ENCODE peak calls at places on chromosomes 11 and 22, in four cellular contexts. J is IMR-90, K is H9, L is H1. M is an unnamed sample.
A peak's percentile ranks its signal among the peaks of the same experiment; 100 is the strongest.

GRCh38 chr11:2156416-2157182 is 4.4 kb downstream of the INS start:
- DNase-seq in J (peak; percentile 26), K (peak; percentile 81), L (peak; percentile 97), M (peak; percentile 54)

GRCh38 chr22:42816339-42816738 is 40.7 kb downstream of the ARFGAP3 start:
- DNase-seq in J (no peak), K (no peak), L (peak; percentile 14), M (no peak)

GRCh38 chr22:49006207-49007012 is 821.3 kb downstream of the BRD1 start:
- DNase-seq in J (no peak), K (peak; percentile 12), L (peak; percentile 23), M (no peak)

GRCh38 chr11:123129920-123130319 is 65.1 kb downstream of the CLMP start:
- DNase-seq in J (peak; percentile 92), K (no peak), L (no peak), M (no peak)

GRCh38 chr11:73288873-73289707 is 17.0 kb downstream of the P2RY6 start:
- DNase-seq in J (peak; percentile 65), K (peak; percentile 81), L (peak; percentile 93), M (peak; percentile 76)

GRCh38 chr11:103844327-103845215 is 191.9 kb upstream of the DDI1 start:
- DNase-seq in J (no peak), K (no peak), L (no peak), M (no peak)

GRCh38 chr11:114059278-114059983 is at the start of gene ZBTB16:
- DNase-seq in J (no peak), K (peak; percentile 92), L (peak; percentile 82), M (peak; percentile 79)

GRCh38 chr11:35292290-35292689 is 127.1 kb downstream of the SLC1A2 start:
- DNase-seq in J (no peak), K (no peak), L (no peak), M (peak; percentile 28)

GRCh38 chr22:26889794-26890193 is 232.4 kb downstream of the MIAT start:
- DNase-seq in J (no peak), K (no peak), L (no peak), M (no peak)

GRCh38 chr11:126963603-126964353 is 36.8 kb downstream of the KIRREL3 start:
- DNase-seq in J (peak; percentile 43), K (no peak), L (no peak), M (no peak)

GRCh38 chr11:5522308-5522707 is 5.8 kb upstream of the UBQLNL start:
- DNase-seq in J (no peak), K (no peak), L (no peak), M (no peak)

GRCh38 chr11:65577756-65578109 is 1.9 kb downstream of the EHBP1L1 start:
- DNase-seq in J (no peak), K (no peak), L (no peak), M (no peak)

GRCh38 chr11:47327025-47327424 is 25.5 kb downstream of the MYBPC3 start:
- DNase-seq in J (no peak), K (no peak), L (no peak), M (no peak)

GRCh38 chr22:17807086-17807485 is 32.8 kb upstream of the BID start:
- DNase-seq in J (no peak), K (no peak), L (no peak), M (no peak)

GRCh38 chr11:44365616-44366015 is 55.7 kb upstream of the ALX4 start:
- DNase-seq in J (no peak), K (no peak), L (no peak), M (no peak)

GRCh38 chr11:103031834-103032233 is 60.1 kb downstream of the DCUN1D5 start:
- DNase-seq in J (peak; percentile 61), K (no peak), L (no peak), M (no peak)

GRCh38 chr11:17612221-17613188 is 65.4 kb downstream of the OTOG start:
- DNase-seq in J (no peak), K (no peak), L (no peak), M (no peak)

GRCh38 chr11:59802639-59803176 is 7.9 kb downstream of the MRPL16 start:
- DNase-seq in J (peak; percentile 58), K (no peak), L (no peak), M (peak; percentile 52)

GRCh38 chr11:110297726-110298297 is 1.4 kb upstream of the RDX start:
- DNase-seq in J (no peak), K (no peak), L (no peak), M (peak; percentile 66)

GRCh38 chr11:89633125-89633695 is 76.9 kb upstream of the TRIM77 start:
- DNase-seq in J (no peak), K (no peak), L (no peak), M (no peak)

GRCh38 chr22:30809086-30809485 is 114.4 kb downstream of the OSBP2 start:
- DNase-seq in J (peak; percentile 70), K (no peak), L (no peak), M (no peak)

DNA sequence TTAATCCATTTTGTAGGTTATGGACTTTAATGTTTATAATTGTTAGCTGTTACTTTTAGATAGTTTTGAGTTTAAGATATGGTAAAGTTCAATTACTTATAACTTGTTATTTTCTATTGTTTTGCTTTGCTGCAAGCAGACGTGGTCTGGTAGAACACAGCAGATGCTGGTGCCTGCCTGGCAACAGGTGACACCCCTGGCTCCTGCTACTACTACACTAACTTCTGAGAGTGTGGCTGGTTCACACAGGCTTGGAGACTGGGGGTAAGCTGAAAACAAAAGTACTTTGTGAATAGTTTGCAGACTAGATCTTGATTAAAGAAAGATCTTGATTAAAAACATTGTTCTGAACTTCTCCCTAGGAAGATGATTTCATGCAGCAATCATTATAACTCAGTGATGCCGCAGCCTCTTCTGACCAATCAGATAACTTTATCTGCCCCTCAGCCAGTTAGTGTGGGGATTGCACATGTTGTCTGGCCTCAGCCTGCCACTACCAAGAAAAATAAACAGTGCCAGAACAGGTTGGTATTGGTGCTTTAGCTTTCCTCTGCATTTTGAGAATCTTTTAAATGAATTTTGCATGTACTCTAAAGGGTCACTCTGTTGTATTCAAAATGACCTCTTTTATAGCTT is 90.4 kb downstream of the HIPK3 start:
- DNase-seq in J (no peak), K (no peak), L (no peak), M (no peak)
- H3K56ac ChIP-seq in J (no peak overlapping the region), K (no peak overlapping the region), L (no peak overlapping the region), M (no peak overlapping the region)

GRCh38 chr22:22941831-22942510 is 54.4 kb downstream of the IGLL5 start:
- DNase-seq in J (no peak), K (peak; percentile 23), L (peak; percentile 34), M (no peak)
- H3K27ac ChIP-seq in J (no peak overlapping the region), K (no peak overlapping the region), L (no peak overlapping the region), M (no peak overlapping the region)

GRCh38 chr22:29184886-29185575 is 20.7 kb upstream of the EMID1 start:
- DNase-seq in J (no peak), K (no peak), L (no peak), M (no peak)

GRCh38 chr22:29186302-29186701 is 19.4 kb upstream of the EMID1 start:
- DNase-seq in J (no peak), K (no peak), L (no peak), M (no peak)

GRCh38 chr22:29190915-29191314 is 14.8 kb upstream of the EMID1 start:
- DNase-seq in J (no peak), K (no peak), L (no peak), M (no peak)

GRCh38 chr22:29190051-29190450 is 15.6 kb upstream of the EMID1 start:
- DNase-seq in J (no peak), K (no peak), L (no peak), M (no peak)

DNA sequence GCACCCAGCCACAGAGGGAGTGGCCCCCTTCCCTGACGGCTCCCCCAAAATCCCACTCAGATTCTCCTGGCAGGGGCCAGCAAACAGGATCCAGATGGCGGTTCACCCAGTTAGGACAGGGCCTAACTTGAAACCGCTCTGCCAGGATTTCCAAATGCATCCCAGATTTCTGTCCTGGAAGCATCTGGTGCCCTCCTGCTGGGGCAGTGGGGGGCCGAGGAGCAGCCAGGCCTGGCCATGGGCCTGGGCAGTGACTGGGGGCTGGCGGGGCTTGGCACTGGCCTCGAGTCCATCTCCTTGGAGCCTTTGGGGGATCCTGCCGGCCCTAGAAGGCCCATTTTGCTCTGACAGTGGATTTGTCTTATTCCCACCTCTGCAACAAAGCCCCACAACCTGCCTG is 17.9 kb upstream of the EMID1 start:
- DNase-seq in J (no peak), K (no peak), L (no peak), M (no peak)
- H3K56ac ChIP-seq in J (no peak overlapping the region), K (no peak overlapping the region), L (no peak overlapping the region), M (no peak overlapping the region)

GRCh38 chr22:19520566-19521305 is 3.5 kb downstream of the CLDN5 start:
- DNase-seq in J (no peak), K (no peak), L (no peak), M (no peak)

GRCh38 chr22:19523240-19524169 is 705 bp downstream of the CLDN5 start:
- DNase-seq in J (peak; percentile 9), K (peak; percentile 69), L (peak; percentile 74), M (peak; percentile 68)

GRCh38 chr22:19524170-19525115 is at the start of gene CLDN5:
- DNase-seq in J (no peak), K (peak; percentile 84), L (peak; percentile 89), M (peak; percentile 26)

GRCh38 chr22:19522190-19522880 is 1.9 kb downstream of the CLDN5 start:
- DNase-seq in J (no peak), K (peak; percentile 43), L (no peak), M (peak; percentile 22)

GRCh38 chr22:19522881-19523239 is 1.4 kb downstream of the CLDN5 start:
- DNase-seq in J (no peak), K (no peak), L (no peak), M (no peak)
- H3K27ac ChIP-seq in J (no peak overlapping the region), K (no peak overlapping the region), L (no peak overlapping the region), M (no peak overlapping the region)

GRCh38 chr11:78646564-78647185 is 72.0 kb upstream of the NARS2 start:
- DNase-seq in J (peak; percentile 49), K (peak; percentile 56), L (peak; percentile 73), M (peak; percentile 71)

GRCh38 chr11:78647266-78647915 is 72.7 kb upstream of the NARS2 start:
- DNase-seq in J (no peak), K (no peak), L (peak; percentile 8), M (no peak)

GRCh38 chr11:78645226-78646202 is 70.8 kb upstream of the NARS2 start:
- DNase-seq in J (peak; percentile 72), K (peak; percentile 85), L (peak; percentile 95), M (peak; percentile 81)

GRCh38 chr11:78649361-78650215 is 74.9 kb upstream of the NARS2 start:
- DNase-seq in J (no peak), K (no peak), L (peak; percentile 27), M (no peak)

DNA sequence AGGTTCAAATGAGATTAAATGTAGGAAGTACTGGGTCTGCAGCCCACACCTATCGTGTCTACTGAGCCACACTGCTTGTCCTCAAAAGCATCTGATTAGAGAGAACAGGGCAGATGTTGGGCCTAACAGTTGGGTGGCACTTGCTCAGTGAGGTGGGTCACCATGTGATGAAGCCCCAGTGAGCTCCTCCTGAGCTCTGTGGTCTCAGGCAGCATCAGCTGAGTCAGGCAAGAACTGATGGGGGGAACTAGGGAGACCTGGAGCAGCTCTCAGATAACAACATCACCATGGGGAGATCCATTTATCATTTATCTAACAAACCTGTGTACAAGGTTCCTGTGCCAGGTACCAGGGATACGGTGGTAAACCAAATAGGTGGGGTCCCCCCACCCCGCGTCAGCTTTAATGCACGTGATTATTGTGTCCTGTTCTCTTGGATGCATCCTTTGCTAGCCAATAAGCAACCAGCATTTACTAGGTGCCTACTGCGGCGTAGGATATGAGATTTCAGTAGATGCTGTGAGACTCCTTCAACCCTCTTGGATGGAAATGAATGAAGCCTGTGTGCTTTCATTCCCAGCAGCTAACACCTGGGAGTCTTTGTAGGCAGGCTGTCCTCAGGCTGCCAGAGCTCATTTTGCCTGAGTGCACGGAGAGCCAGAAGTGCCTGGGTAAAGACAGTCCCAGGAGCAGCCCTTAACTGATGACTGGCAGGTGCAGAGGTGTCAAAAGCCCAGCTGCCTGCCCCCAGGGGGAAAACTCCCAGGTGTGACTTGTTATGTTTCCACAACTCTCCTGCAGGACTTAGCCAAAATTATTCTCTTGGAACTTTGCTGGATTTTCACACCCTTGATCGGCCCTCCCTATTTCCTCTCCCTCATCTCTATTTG is 73.6 kb upstream of the NARS2 start:
- DNase-seq in J (no peak), K (no peak), L (peak; percentile 29), M (peak; percentile 26)
- H3K56ac ChIP-seq in J (no peak overlapping the region), K (no peak overlapping the region), L (no peak overlapping the region), M (no peak overlapping the region)

GRCh38 chr11:116114198-116114651 is 610.0 kb upstream of the CADM1 start:
- DNase-seq in J (no peak), K (no peak), L (no peak), M (no peak)
- H3K27ac ChIP-seq in J (no peak overlapping the region), K (no peak overlapping the region), L (no peak overlapping the region), M (no peak overlapping the region)

M was measured in mesendoderm.